ENCODE peak calls at places on chromosomes 2 and 18, in seven cellular contexts. H, V, F, C, P, E and R are unnamed samples.
A peak's percentile ranks its signal among the peaks of the same experiment; 100 is the strongest.

GRCh38 chr18:3323900-3324299 is 62.0 kb downstream of the MYL12B start:
- DNase-seq in H (no peak), V (no peak), F (no peak), C (peak; percentile 10), P (no peak), E (no peak), R (no peak)

GRCh38 chr2:23828256-23828980 is 98.5 kb downstream of the ATAD2B start:
- DNase-seq in H (no peak), V (no peak), F (peak; percentile 12), C (no peak), P (no peak), E (no peak), R (no peak)

GRCh38 chr18:79568543-79569205 is 110.9 kb upstream of the CTDP1 start:
- DNase-seq in H (no peak), V (no peak), F (no peak), C (no peak), P (peak; percentile 25), E (no peak), R (no peak)

GRCh38 chr2:169670215-169670651 is 24.0 kb downstream of the CFAP210 start:
- DNase-seq in H (no peak), V (no peak), F (no peak), C (no peak), P (no peak), E (no peak), R (no peak)

GRCh38 chr2:237616373-237617304 is 10.7 kb upstream of the LRRFIP1 start:
- DNase-seq in H (no peak), V (no peak), F (no peak), C (no peak), P (no peak), E (no peak), R (peak; percentile 29)

GRCh38 chr18:55582325-55582724 is 5.7 kb downstream of the TCF4 start:
- DNase-seq in H (no peak), V (no peak), F (no peak), C (no peak), P (no peak), E (no peak), R (no peak)

GRCh38 chr2:220940646-220941045 is 631.5 kb downstream of the EPHA4 start:
- DNase-seq in H (no peak), V (no peak), F (no peak), C (peak; percentile 91), P (no peak), E (no peak), R (no peak)

GRCh38 chr18:23416283-23416682 is 36.8 kb upstream of the RIOK3 start:
- DNase-seq in H (no peak), V (no peak), F (no peak), C (no peak), P (no peak), E (no peak), R (no peak)

GRCh38 chr2:75998451-75998850 is 287.7 kb upstream of the GCFC2 start:
- DNase-seq in H (no peak), V (no peak), F (no peak), C (no peak), P (no peak), E (no peak), R (no peak)

GRCh38 chr2:173961346-173961705 is 3.8 kb downstream of the SP3 start:
- DNase-seq in H (no peak), V (no peak), F (no peak), C (no peak), P (no peak), E (no peak), R (no peak)

GRCh38 chr2:128228894-128229293 is 89.8 kb downstream of the HS6ST1 start:
- DNase-seq in H (no peak), V (no peak), F (no peak), C (no peak), P (no peak), E (no peak), R (no peak)

GRCh38 chr2:22377251-22377650 is 1007.7 kb upstream of the KLHL29 start:
- DNase-seq in H (no peak), V (no peak), F (no peak), C (no peak), P (no peak), E (no peak), R (no peak)

GRCh38 chr2:98608118-98608961 is at the start of the genes COA5 and UNC50:
- DNase-seq in H (peak; percentile 95), V (peak; percentile 86), F (peak; percentile 94), C (peak; percentile 97), P (peak; percentile 95), E (peak; percentile 91), R (peak; percentile 88)

GRCh38 chr2:236164201-236164982 is 3.8 kb downstream of the GBX2 start:
- DNase-seq in H (no peak), V (no peak), F (no peak), C (no peak), P (no peak), E (no peak), R (no peak)

GRCh38 chr18:63578357-63578958 is 8.7 kb upstream of the SERPINB13 start:
- DNase-seq in H (peak; percentile 28), V (no peak), F (peak; percentile 37), C (no peak), P (no peak), E (peak; percentile 36), R (no peak)

GRCh38 chr18:63579643-63580042 is 7.5 kb upstream of the SERPINB13 start:
- DNase-seq in H (no peak), V (no peak), F (no peak), C (no peak), P (no peak), E (no peak), R (no peak)

GRCh38 chr18:63570721-63571120 is 16.4 kb upstream of the SERPINB13 start:
- DNase-seq in H (no peak), V (no peak), F (no peak), C (no peak), P (no peak), E (no peak), R (no peak)

GRCh38 chr18:63575680-63576079 is 11.5 kb upstream of the SERPINB13 start:
- DNase-seq in H (no peak), V (no peak), F (no peak), C (no peak), P (no peak), E (no peak), R (no peak)
- H3K4me1 ChIP-seq in H (no peaks in the 10 kb centered on the region), V (no peaks in the 10 kb centered on the region), F (no peaks in the 10 kb centered on the region), C (no peaks in the 10 kb centered on the region), P (no peaks in the 10 kb centered on the region), E (no peaks in the 10 kb centered on the region), R (no peaks in the 10 kb centered on the region)

DNA sequence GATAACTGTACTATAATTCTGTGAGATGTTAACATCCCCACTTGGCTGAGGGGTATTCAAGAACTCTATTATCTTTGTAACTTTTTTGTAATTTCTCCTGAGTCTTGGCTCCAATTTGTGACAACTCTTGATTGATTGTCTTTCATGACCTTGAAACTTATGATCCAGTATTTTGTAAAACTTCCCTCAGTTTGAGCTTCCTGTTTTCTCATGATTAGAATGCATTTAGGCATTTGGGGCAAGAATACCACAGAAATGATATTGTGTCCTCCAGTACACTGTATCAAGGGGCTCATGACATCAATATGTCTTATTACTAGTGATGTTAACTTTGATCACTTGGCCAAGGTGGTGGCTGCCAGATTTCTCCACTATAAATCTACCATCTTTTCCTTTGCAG is 37.4 kb downstream of the PNO1 start:
- DNase-seq in H (no peak), V (no peak), F (no peak), C (no peak), P (no peak), E (no peak), R (no peak)
- H3K9me3 ChIP-seq in H (no peaks in the 10 kb centered on the region), V (no peaks in the 10 kb centered on the region), F (no peaks in the 10 kb centered on the region), C (no peaks in the 10 kb centered on the region), P (no peaks in the 10 kb centered on the region), E (no peaks in the 10 kb centered on the region), R (no peaks in the 10 kb centered on the region)

DNA sequence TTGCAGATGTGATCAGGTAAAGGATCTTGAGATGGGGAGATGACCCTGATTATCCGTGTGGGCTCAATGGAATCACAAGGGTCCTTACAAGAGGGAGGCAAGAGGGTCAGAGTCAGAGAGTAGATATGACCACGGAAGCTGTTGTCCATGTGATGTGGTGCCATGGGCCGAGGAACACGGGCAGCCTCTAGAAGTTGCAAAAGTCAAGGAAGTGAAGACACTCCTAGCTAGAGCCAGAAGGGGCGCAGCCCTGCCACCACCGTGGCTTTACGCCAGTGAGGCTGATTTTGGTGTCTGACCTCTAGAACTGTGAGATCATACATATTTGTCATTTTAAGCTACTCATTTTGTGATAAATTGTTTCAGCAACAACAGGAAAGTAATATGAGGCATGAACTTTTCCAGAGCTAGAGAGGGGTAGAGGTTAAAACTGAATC is 114.4 kb downstream of the CAPN13 start:
- DNase-seq in H (no peak), V (no peak), F (no peak), C (peak; percentile 53), P (no peak), E (no peak), R (no peak)
- H3K4me1 ChIP-seq in H (peaks cover 4% of the 10 kb centered on the region), V (no peaks in the 10 kb centered on the region), F (no peaks in the 10 kb centered on the region), C (peaks cover 71% of the 10 kb centered on the region), P (peaks cover 37% of the 10 kb centered on the region), E (no peaks in the 10 kb centered on the region), R (no peaks in the 10 kb centered on the region)

GRCh38 chr2:240089306-240089705 is 36.0 kb upstream of the OR6B3 start:
- DNase-seq in H (no peak), V (no peak), F (no peak), C (no peak), P (no peak), E (no peak), R (no peak)
- H3K9me3 ChIP-seq in H (no peaks in the 10 kb centered on the region), V (no peaks in the 10 kb centered on the region), F (peaks cover 41% of the 10 kb centered on the region), C (peaks cover 28% of the 10 kb centered on the region), P (peaks cover 9% of the 10 kb centered on the region), E (peaks cover 8% of the 10 kb centered on the region), R (peaks cover 3% of the 10 kb centered on the region)

DNA sequence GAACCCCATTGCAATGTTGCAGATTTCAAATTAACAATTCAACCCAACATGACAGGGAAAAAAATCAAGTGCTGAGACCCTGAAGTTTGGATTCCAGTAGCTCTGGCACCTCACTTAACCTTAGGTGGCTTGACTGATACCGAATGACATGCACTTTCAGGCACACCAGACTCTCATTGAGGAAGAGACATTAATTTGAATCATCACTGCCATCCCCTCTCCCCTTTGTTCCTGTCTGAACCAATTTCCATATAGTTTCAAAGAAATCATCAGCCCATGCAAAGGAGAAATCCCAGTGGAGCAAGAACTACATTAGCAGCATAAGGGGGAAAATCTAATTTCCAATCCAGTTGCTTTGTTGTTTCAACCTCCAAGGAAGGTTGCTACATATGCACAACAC is 27.8 kb downstream of the KLF7 start:
- DNase-seq in H (no peak), V (no peak), F (no peak), C (no peak), P (no peak), E (no peak), R (no peak)
- H3K4me1 ChIP-seq in H (no peaks in the 10 kb centered on the region), V (peaks cover 3% of the 10 kb centered on the region), F (peaks cover 69% of the 10 kb centered on the region), C (peaks cover 99% of the 10 kb centered on the region), P (peaks cover 35% of the 10 kb centered on the region), E (peaks cover 3% of the 10 kb centered on the region), R (peaks cover 59% of the 10 kb centered on the region)

DNA sequence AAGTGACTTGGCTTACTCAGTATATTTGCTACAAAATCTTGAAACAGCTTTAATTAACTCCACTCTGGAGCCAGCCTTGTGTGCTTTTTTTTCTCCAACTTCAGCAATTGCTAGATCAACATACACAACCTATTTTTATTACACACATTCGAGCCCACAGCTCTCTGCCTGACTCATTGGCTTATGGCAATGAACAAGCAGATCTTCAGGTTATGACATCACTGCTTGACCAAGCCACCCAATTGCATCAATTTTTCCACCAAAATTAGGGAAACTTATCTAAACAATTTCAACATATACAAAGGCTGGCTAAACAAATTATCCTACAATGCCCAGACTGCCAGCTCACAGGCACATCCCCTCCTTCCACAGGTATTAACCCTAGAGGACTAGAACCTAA is 39.6 kb upstream of the PDK1 start:
- DNase-seq in H (no peak), V (no peak), F (peak; percentile 26), C (no peak), P (no peak), E (no peak), R (no peak)
- H3K9me3 ChIP-seq in H (peaks cover 20% of the 10 kb centered on the region), V (no peaks in the 10 kb centered on the region), F (peaks cover 24% of the 10 kb centered on the region), C (peaks cover 25% of the 10 kb centered on the region), P (peaks cover 16% of the 10 kb centered on the region), E (peaks cover 40% of the 10 kb centered on the region), R (no peaks in the 10 kb centered on the region)